ENCODE peak calls at places on chromosomes 13 and 19, in eight cellular contexts. P, A, W, D, S, F, M and Q are unnamed samples.

GRCh38 chr19:49113762-49114629 is at the start of gene LIN7B:
- DNase-seq in P (peak), A (no peak), W (peak), D (peak), S (peak), F (peak), M (peak), Q (peak)

GRCh38 chr13:100495455-100495854 is 93.1 kb downstream of the GGACT start:
- DNase-seq in P (no peak), A (no peak), W (no peak), D (no peak), S (no peak), F (no peak), M (no peak), Q (no peak)

GRCh38 chr13:107079423-107080099 is 511.6 kb upstream of the ARGLU1 start:
- DNase-seq in P (no peak), A (no peak), W (no peak), D (no peak), S (no peak), F (no peak), M (no peak), Q (no peak)

GRCh38 chr19:30664358-30665058 is 292.3 kb downstream of the ZNF536 start:
- DNase-seq in P (no peak), A (no peak), W (peak), D (no peak), S (no peak), F (peak), M (peak), Q (no peak)

GRCh38 chr13:76886292-76887061 is at the start of gene KCTD12:
- DNase-seq in P (peak), A (peak), W (peak), D (peak), S (peak), F (peak), M (peak), Q (peak)

GRCh38 chr19:39641773-39642172 is 13.9 kb upstream of the LGALS16 start:
- DNase-seq in P (no peak), A (no peak), W (no peak), D (no peak), S (no peak), F (no peak), M (no peak), Q (no peak)

GRCh38 chr13:75481176-75482069 is 546 bp downstream of the TBC1D4 start:
- DNase-seq in P (peak), A (no peak), W (peak), D (peak), S (peak), F (peak), M (peak), Q (peak)

GRCh38 chr13:62113145-62113544 is 697.5 kb upstream of the PCDH20 start:
- DNase-seq in P (no peak), A (no peak), W (no peak), D (no peak), S (no peak), F (no peak), M (no peak), Q (no peak)

GRCh38 chr13:27432612-27433210 is 8.3 kb downstream of the GTF3A start:
- DNase-seq in P (no peak), A (no peak), W (no peak), D (no peak), S (no peak), F (no peak), M (no peak), Q (no peak)

GRCh38 chr19:6214881-6215541 is 64.8 kb downstream of the MLLT1 start:
- DNase-seq in P (no peak), A (no peak), W (peak), D (no peak), S (no peak), F (no peak), M (no peak), Q (no peak)

GRCh38 chr19:37975596-37976515 is 68.8 kb downstream of the SIPA1L3 start:
- DNase-seq in P (no peak), A (no peak), W (no peak), D (no peak), S (no peak), F (no peak), M (no peak), Q (no peak)

GRCh38 chr19:28332886-28333285 is 880.1 kb downstream of the UQCRFS1 start:
- DNase-seq in P (no peak), A (no peak), W (no peak), D (no peak), S (no peak), F (no peak), M (no peak), Q (no peak)

GRCh38 chr13:60318186-60318585 is 78.8 kb upstream of the TDRD3 start:
- DNase-seq in P (no peak), A (no peak), W (no peak), D (no peak), S (peak), F (no peak), M (no peak), Q (no peak)

GRCh38 chr13:33610471-33611015 is 207.4 kb upstream of the RFC3 start:
- DNase-seq in P (no peak), A (no peak), W (peak), D (no peak), S (no peak), F (no peak), M (peak), Q (no peak)

GRCh38 chr13:39159971-39160370 is 121.7 kb downstream of the NHLRC3 start:
- DNase-seq in P (no peak), A (no peak), W (no peak), D (no peak), S (no peak), F (no peak), M (no peak), Q (no peak)

GRCh38 chr19:49469828-49470614 is 4.0 kb upstream of the FLT3LG start:
- DNase-seq in P (no peak), A (no peak), W (no peak), D (no peak), S (no peak), F (no peak), M (peak), Q (peak)

GRCh38 chr13:26425439-26426358 is 131.8 kb upstream of the WASF3 start:
- DNase-seq in P (no peak), A (no peak), W (no peak), D (no peak), S (no peak), F (no peak), M (no peak), Q (no peak)

GRCh38 chr13:58889474-58889873 is 1257.9 kb downstream of the PCDH17 start:
- DNase-seq in P (no peak), A (no peak), W (no peak), D (no peak), S (no peak), F (no peak), M (no peak), Q (no peak)

GRCh38 chr19:35901854-35902661 is at the start of gene HCST:
- DNase-seq in P (no peak), A (no peak), W (no peak), D (no peak), S (no peak), F (no peak), M (peak), Q (peak)

GRCh38 chr19:4678881-4679379 is 8.8 kb upstream of the MYDGF start:
- DNase-seq in P (peak), A (no peak), W (peak), D (no peak), S (peak), F (peak), M (no peak), Q (no peak)

DNA sequence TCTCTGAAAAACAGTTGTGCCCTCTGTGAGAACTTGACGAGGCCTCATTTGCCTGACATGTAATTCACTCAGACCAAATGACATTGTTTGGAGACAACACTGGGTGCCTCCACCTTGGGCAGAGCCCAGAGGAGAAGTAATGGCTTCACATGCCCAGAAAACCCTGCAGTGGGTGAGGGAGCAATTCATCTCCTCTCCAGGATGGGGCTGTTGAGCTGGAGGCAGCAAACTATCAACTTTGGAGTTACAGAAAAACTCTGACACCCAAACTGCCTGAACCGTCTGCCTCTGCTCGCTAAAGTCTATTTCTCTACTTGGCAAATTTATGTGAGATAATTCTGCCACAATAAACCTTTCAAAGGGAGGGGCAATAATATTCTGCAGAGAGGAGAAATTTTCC is 146.9 kb downstream of the DCLK1 start:
- DNase-seq in P (no peak), A (no peak), W (no peak), D (no peak), S (no peak), F (no peak), M (no peak), Q (no peak)
- TF ChIP-seq CTCF in P (no peak), A (no peak), W (no peak), D (no peak), S (no peak), F (no peak), M (no peak), Q (no peak)

DNA sequence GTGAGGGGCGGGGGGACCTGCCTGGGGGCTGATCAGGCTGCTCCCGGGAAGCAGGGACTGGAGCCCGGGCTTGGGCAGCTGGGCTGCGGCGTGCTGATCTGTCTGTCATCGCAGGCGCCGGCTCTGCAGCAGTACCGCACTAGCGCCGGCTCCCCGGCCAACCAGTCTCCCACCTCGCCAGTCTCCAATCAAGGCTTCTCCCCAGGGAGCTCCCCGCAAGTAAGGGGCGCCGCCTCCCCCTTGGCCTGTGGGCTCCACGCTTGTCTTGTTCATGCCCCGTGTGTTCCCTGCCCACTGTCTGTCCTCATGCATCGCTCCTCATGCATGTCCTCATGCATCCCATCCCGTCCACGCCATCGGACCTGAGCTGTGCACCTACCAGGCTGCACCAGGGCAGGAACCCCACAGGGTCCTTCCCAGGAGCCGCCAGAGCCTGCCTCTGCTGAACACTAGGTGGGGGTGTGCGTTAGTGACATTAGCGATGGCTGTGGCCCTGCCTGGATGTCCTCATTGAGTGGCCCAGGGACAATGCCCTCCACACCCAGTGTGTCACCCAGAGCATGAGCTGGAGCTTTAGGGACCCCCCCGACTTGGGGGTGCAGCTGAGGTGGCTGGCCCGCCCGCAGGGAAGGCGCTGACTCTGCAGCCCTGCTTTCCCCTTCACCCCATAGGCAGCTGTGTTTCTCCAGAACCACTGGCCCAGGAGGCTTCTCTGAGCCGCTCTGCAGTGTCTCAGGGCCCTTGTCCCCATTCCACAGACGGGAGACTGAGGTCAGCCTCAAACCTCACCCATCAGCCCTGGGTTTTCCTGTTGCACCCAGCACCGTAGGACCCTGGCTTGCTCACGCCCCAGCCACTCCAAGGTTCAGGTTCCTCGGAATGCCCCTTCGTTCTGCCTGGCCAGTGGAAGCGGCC is 19.5 kb downstream of the COMP start:
- DNase-seq in P (no peak), A (no peak), W (no peak), D (no peak), S (no peak), F (peak), M (no peak), Q (no peak)
- TF ChIP-seq CTCF in P (peak), A (no peak), W (no peak), D (no peak), S (no peak), F (peak), M (no peak), Q (peak)

GRCh38 chr19:46371371-46371901 is 24.5 kb downstream of the PPP5C start:
- DNase-seq in P (peak), A (no peak), W (no peak), D (no peak), S (peak), F (no peak), M (no peak), Q (no peak)

GRCh38 chr19:46374526-46375475 is 27.9 kb downstream of the PPP5C start:
- DNase-seq in P (no peak), A (no peak), W (no peak), D (no peak), S (no peak), F (no peak), M (no peak), Q (no peak)

GRCh38 chr19:46373573-46374359 is 26.9 kb downstream of the PPP5C start:
- DNase-seq in P (peak), A (no peak), W (peak), D (peak), S (no peak), F (no peak), M (no peak), Q (no peak)

GRCh38 chr19:46369817-46370216 is 22.9 kb downstream of the PPP5C start:
- DNase-seq in P (no peak), A (no peak), W (no peak), D (no peak), S (no peak), F (no peak), M (no peak), Q (no peak)

GRCh38 chr19:46372901-46373572 is 26.1 kb downstream of the PPP5C start:
- DNase-seq in P (peak), A (no peak), W (no peak), D (peak), S (peak), F (no peak), M (no peak), Q (no peak)
- TF ChIP-seq CTCF in P (peak), A (no peak), W (peak), D (peak), S (peak), F (peak), M (no peak), Q (no peak)

DNA sequence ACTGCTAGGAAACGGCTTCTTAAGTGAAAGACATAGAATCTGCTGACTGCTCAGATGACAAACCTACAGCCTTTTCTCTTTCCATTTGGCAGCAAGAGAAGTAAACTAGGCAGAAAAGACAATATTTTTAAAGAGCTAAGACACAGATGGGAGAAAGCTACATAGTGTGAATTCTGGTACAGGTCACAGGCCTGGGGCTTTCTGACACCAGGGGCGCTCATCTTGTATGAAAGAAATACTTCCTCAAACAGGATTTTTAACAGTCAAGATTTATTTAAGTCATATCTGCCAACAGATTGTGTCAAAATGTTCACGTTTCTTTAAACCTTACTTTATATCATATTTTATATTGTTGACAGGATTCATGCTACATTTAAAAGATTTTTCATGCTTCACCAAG is 78.4 kb downstream of the MIPEP start:
- DNase-seq in P (no peak), A (no peak), W (no peak), D (no peak), S (no peak), F (peak), M (no peak), Q (peak)
- TF ChIP-seq CTCF in P (no peak), A (no peak), W (no peak), D (no peak), S (no peak), F (no peak), M (peak), Q (peak)

DNA sequence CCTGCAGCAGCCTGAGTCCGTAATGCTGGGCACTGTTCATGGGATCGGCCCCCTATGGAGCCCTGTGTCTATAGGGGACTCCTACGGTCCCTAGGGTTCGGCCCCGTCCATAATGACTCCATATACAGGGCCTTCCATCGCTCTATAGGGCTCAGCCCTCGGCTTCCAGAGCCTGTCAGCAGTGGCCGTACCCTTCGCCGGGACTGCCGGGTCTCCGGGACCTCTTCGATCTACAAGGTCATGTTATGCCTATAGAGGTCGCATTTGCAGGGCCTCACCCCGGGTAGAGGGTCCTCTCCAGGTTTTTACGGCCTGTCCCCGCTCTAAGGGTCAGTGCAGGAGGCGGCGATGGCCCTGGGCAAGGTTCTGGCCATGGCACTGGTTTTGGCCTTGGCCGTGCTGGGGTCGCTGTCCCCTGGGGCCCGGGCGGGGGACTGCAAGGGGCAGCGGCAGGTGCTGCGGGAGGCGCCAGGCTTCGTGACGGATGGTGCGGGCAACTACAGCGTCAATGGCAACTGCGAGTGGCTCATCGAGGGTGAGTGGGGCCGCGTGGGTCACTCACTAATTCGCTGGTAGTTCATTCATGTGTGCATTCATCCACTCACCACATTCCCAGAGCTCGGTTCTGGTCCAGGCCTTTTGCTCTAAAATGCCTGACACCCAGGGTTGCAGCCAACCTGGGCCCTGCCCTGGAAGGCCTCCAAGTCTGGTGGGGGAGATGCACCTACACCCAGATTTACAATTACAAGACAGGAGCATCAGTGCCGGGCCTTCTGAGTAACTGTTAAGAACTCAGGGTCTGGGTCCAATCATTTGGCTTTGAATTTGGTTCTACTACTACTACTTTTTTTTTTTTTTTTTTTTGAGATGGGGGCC is 699 bp downstream of the MEGF8 start:
- DNase-seq in P (no peak), A (no peak), W (peak), D (peak), S (peak), F (peak), M (peak), Q (no peak)
- TF ChIP-seq CTCF in P (no peak), A (no peak), W (peak), D (peak), S (no peak), F (peak), M (no peak), Q (peak)

GRCh38 chr19:2231621-2232221 is 4.4 kb downstream of the PLEKHJ1 start:
- DNase-seq in P (no peak), A (no peak), W (no peak), D (no peak), S (no peak), F (no peak), M (no peak), Q (no peak)
- TF ChIP-seq CTCF in P (no peak), A (no peak), W (peak), D (peak), S (no peak), F (no peak), M (no peak), Q (peak)